ENCODE peak calls at places on chromosomes 16 and 17, in five cellular contexts. G is SK-N-SH, T is GM12878, C is H1, J is HCT116. I is an unnamed sample.

GRCh38 chr17:2786176-2786881 is 9.9 kb upstream of the RAP1GAP2 start:
- DNase-seq in G (peak), T (peak), C (peak), J (peak), I (peak)

GRCh38 chr16:81531415-81531814 is 86.8 kb downstream of the CMIP start:
- DNase-seq in G (no peak), T (no peak), C (no peak), J (no peak), I (no peak)

GRCh38 chr17:51152766-51153209 is 571 bp upstream of the NME1 start:
- DNase-seq in G (peak), T (no peak), C (no peak), J (no peak), I (peak)

GRCh38 chr16:35196313-35196712 is 1736.9 kb downstream of the TP53TG3F start:
- DNase-seq in G (no peak), T (no peak), C (no peak), J (no peak), I (no peak)

GRCh38 chr17:50218771-50219315 is 17.4 kb upstream of the COL1A1 start:
- DNase-seq in G (no peak), T (no peak), C (no peak), J (peak), I (no peak)

GRCh38 chr16:84810518-84811273 is 9.1 kb upstream of the CRISPLD2 start:
- DNase-seq in G (no peak), T (peak), C (no peak), J (no peak), I (no peak)

GRCh38 chr17:199806-200603 is 18.6 kb upstream of the DOC2B start:
- DNase-seq in G (no peak), T (no peak), C (no peak), J (no peak), I (no peak)

GRCh38 chr16:47460301-47460754 is 535 bp downstream of the ITFG1 start:
- DNase-seq in G (no peak), T (no peak), C (no peak), J (no peak), I (peak)

GRCh38 chr16:3594316-3595109 is 16.9 kb downstream of the SLX4 start:
- DNase-seq in G (no peak), T (no peak), C (no peak), J (no peak), I (no peak)

DNA sequence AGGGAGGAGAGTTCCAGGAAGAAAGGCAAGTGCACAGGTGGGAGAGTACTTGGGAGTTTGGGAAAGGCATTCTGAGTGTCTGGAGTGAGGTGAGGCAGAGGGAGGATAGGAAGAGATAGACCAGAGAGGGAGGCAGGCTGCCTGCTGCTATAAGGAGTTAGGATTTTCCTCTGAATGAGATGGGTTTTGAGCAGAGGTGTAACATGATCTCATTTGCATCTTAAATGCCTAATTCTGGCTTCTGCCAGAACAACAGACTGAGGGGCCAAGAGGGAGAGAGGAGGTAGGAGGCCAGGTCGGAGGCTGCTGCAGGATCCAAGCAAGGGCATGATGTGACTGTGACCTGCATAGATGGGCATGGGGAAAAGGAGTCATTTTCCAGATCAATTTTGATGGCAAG is 31.5 kb upstream of the IRX6 start:
- DNase-seq in G (no peak), T (no peak), C (no peak), J (no peak), I (no peak)
- TF ChIP-seq JUND in G (no peak), T (no peak), C (no peak), J (no peak), I (no peak)

DNA sequence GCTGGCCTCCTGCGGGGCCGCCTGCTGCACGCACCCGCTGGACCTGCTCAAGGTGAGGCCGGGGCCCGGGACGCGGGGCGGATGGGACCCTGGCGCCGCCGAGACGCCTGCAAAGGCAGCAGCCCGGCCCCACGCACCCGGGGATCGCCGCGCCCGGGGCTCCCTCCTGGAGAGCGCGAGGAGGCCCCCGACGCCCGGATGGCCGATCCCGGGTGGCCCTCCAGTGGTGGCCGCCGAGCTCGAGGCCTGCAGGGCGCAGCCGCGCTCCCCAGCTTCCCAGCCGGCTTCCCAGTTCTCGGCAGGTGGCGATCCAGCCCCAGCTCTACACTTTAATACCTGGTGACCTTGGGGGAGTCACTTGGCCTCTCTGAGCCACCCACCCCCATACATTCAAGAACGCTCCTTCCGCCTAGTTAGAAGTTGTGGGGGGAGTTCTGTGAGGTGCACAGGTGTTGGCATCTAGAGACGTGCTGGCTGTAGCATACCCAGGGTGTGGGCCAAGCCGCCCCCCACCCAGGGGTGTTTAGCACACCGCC is 452 bp downstream of the SLC25A10 start:
- DNase-seq in G (peak), T (no peak), C (no peak), J (no peak), I (peak)
- TF ChIP-seq JUND in G (no peak), T (no peak), C (no peak), J (no peak), I (no peak)

GRCh38 chr16:70706948-70707465 is 21.2 kb upstream of the MTSS2 start:
- DNase-seq in G (no peak), T (no peak), C (no peak), J (no peak), I (peak)
- TF ChIP-seq JUND in G (peak), T (no peak), C (no peak), J (no peak), I (no peak)

GRCh38 chr17:61007980-61008379 is 330.3 kb downstream of the BCAS3 start:
- DNase-seq in G (no peak), T (no peak), C (no peak), J (no peak), I (no peak)
- TF ChIP-seq JUND in G (no peak), T (no peak), C (no peak), J (no peak), I (no peak)

GRCh38 chr16:57358527-57359095 is at the start of gene CCL22:
- DNase-seq in G (no peak), T (peak), C (no peak), J (no peak), I (no peak)
- TF ChIP-seq JUND in G (no peak), T (no peak), C (no peak), J (no peak), I (no peak)

GRCh38 chr17:77735341-77736206 is 222.9 kb upstream of the TNRC6C start:
- DNase-seq in G (peak), T (no peak), C (no peak), J (no peak), I (peak)
- TF ChIP-seq JUND in G (no peak), T (no peak), C (no peak), J (no peak), I (no peak)

I was measured in T47D.